ENCODE peak calls at places on chromosome 11, in four cellular contexts. N is fibroblast of lung, G is pancreas, P is GM23338. J is an unnamed sample. For H3K36me3, the result is how much of the 10 kb centered on the place peaks cover.

GRCh38 chr11:70860855-70861254 is 391.5 kb downstream of the SHANK2 start:
- DNase-seq in G (no peak), P (peak), N (no peak), J (no peak)

GRCh38 chr11:101866619-101867491 is 48.0 kb upstream of the CEP126 start:
- DNase-seq in N (peak), P (no peak), G (no peak), J (no peak)

GRCh38 chr11:20113147-20113435 is 47.2 kb downstream of the DBX1 start:
- DNase-seq in N (peak), P (no peak), G (no peak), J (no peak)

GRCh38 chr11:17771841-17772401 is 37.3 kb downstream of the KCNC1 start:
- DNase-seq in N (no peak), G (no peak), P (no peak), J (no peak)

GRCh38 chr11:46112961-46113617 is 8.2 kb downstream of the PHF21A start:
- DNase-seq in G (peak), P (peak), N (peak), J (no peak)

GRCh38 chr11:117316197-117316961 is at the start of gene BACE1:
- DNase-seq in P (peak), N (peak), G (peak), J (no peak)

GRCh38 chr11:1516273-1517067 is 29.9 kb upstream of the MOB2 start:
- DNase-seq in G (no peak), P (no peak), N (peak), J (peak)

GRCh38 chr11:70610561-70610960 is 212.2 kb downstream of the CTTN start:
- DNase-seq in G (no peak), P (no peak), N (peak), J (no peak)

GRCh38 chr11:20670932-20671403 is 1.6 kb downstream of the NELL1 start:
- DNase-seq in P (peak), N (no peak), G (no peak), J (no peak)

GRCh38 chr11:1922411-1923113 is 3.1 kb downstream of the TNNT3 start:
- DNase-seq in N (no peak), P (no peak), G (no peak), J (no peak)

GRCh38 chr11:44312876-44313275 is 2.9 kb upstream of the ALX4 start:
- DNase-seq in P (no peak), N (no peak), G (no peak), J (no peak)

GRCh38 chr11:11635456-11635855 is 13.7 kb upstream of the GALNT18 start:
- DNase-seq in G (no peak), P (no peak), N (no peak), J (no peak)

DNA sequence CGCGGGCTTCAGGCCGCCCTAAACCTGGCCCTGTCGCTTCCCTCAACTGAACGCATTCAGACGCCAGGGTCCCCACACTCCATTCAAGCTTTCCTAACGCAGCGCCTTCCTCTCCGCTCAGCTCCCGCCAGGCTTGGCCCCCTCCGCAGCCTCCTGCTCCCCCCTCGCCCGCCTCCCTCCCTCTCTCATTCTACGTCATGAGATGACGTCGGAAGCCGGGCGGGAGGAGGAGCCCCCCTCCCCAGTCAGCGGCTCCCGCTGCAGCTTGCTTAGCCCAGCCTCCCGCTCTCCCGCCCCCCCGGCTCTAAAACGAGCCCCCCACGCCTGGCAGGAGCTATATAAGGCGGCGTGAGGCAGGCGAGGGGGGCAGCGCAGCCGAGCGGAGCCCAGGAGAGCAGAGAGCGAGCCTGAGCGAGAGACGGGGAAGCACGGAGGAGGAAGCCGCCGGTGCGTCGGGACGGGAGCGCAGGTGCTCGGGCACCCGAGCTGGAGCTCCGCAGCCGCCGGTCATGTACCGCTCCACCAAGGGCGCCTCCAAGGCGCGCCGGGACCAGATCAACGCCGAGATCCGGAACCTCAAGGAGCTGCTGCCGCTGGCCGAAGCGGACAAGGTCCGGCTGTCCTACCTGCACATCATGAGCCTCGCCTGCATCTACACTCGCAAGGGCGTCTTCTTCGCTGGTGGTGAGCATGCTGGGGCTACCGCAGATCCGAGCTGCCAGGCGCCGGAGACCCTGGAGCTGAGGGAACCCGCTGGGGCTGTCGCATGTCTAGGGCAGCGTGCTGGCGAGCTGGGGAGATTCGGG is at the start of gene NPAS4:
- DNase-seq in P (peak), G (no peak), N (no peak), J (no peak)
- H3K4me3 ChIP-seq in P (peak), G (no peak), N (no peak), J (no peak)

DNA sequence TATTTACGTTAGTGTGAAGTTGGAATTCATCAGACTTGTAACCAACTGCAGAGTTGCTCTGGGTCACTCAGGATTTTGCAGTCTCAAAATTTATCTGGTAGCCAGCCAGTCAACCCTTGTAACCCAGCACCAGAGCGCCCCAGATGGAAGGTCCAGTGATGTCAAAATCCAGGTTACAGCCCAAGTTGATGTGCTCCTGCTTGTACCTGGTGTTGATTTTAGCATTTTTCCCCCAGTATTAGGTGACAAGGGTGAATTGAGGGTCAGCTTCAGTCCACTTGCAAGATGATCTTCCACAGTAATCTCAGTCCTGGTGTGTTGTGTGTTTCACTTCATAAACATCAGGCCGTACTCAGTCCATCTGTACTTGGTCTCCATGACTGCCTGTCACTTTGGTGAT is 7.5 kb downstream of the TIMM10B start:
- DNase-seq in P (no peak), G (no peak), N (no peak), J (no peak)
- H3K36me3 ChIP-seq in P (under half), G (under half), N (under half), J (under half)

GRCh38 chr11:61926235-61926634 is 8.9 kb upstream of the RAB3IL1 start:
- DNase-seq in G (no peak), N (no peak), P (no peak), J (no peak)
- H3K27ac ChIP-seq in G (no peak), N (no peak), P (no peak), J (no peak)

GRCh38 chr11:75450826-75451783 is 18.1 kb upstream of the KLHL35 start:
- DNase-seq in P (peak), N (no peak), G (no peak), J (peak)
- H3K4me3 ChIP-seq in P (peak), N (no peak), G (no peak), J (no peak)

DNA sequence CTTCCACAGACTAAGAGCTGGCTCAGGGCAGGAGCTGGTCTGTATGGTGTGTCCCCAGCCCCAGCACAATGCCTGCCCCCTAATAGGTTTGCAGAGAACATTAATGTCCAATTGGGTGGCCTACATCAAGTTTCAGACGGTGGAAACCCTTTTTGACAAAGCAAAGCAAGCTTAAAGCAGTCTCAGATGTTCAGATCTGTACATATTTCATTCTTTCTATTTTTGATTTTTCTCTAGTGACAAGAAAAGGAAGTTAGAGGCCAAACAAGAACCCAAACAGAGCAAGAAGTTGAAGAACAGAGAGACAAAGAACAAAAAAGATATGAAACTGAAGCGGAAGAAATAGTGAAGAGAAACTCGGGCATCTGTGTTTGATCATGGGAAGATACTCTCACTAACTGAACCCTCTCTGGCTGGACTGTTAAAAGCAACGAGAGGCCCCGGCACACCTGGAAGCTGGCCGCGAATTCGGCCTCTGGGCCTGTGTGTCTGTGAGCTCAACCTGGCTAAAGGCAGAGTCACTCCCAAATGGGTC is 40.5 kb downstream of the NAT10 start:
- DNase-seq in G (no peak), P (no peak), N (no peak), J (no peak)
- H3K36me3 ChIP-seq in G (half or more), P (under half), N (under half), J (half or more)

GRCh38 chr11:90213322-90213721 is 9.5 kb downstream of the CHORDC1 start:
- DNase-seq in N (no peak), G (no peak), P (no peak), J (no peak)

GRCh38 chr11:90218606-90219005 is 4.2 kb downstream of the CHORDC1 start:
- DNase-seq in G (no peak), N (no peak), P (peak), J (no peak)

GRCh38 chr11:90219438-90219837 is 3.4 kb downstream of the CHORDC1 start:
- DNase-seq in P (no peak), N (no peak), G (no peak), J (no peak)

GRCh38 chr11:90220391-90220790 is 2.5 kb downstream of the CHORDC1 start:
- DNase-seq in G (no peak), N (peak), P (no peak), J (no peak)

DNA sequence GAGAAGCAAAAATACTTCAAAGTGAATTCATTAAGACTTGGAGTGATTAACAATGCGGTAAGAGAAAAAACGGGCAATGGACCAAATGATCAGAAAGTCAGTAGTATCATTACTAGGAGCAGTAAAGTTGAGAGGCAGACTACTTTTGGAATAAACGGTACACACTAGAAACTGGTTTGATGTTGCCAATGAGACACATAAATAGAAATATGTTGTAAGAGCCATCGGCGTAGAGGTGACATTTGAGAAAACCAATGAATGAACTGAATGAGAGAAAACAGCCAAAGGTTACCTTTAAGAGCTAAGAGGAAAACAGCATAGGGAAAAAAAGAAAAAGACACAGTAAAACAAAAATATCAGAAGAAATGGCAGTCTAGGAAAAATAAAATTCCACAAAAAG is 6.2 kb downstream of the CHORDC1 start:
- DNase-seq in P (no peak), N (no peak), G (no peak), J (no peak)
- H3K27ac ChIP-seq in P (no peak), N (no peak), G (no peak), J (no peak)

DNA sequence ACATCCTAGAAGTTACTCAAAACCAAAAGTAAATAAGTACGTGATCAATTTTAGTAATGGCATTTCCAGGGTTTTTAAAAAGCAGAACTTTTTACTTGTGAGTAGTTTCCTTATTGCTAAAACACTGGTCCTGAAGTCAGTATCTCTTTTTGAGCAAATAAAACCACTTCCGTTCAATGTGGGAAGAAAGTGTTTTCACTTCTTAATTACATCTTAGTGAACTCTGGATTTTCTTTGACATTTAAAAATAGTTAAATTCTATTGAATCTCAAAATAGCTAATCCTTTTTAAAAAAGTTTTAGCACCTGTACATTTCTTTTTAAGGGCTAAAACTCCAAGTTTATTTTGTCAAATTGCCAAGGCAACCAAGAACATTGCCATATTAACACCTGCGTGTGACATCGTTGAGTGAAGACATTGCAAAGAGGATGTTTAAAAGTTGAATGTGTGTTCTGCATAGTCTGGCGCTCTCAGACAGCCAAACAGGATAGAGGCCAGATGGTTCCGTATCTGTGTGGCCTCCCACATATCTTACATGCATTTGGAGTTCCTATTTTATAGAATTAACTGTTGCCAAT is 17.2 kb upstream of the OR5B21 start:
- DNase-seq in G (no peak), P (no peak), N (no peak), J (peak)
- H3K4me3 ChIP-seq in G (no peak), P (no peak), N (no peak), J (peak)

GRCh38 chr11:66686801-66687750 is 9.4 kb upstream of the RBM4B start:
- DNase-seq in P (no peak), G (no peak), N (no peak), J (no peak)

GRCh38 chr11:66688561-66689534 is 11.2 kb upstream of the RBM4B start:
- DNase-seq in G (no peak), P (no peak), N (no peak), J (no peak)

GRCh38 chr11:66686100-66686785 is 8.6 kb upstream of the RBM4B start:
- DNase-seq in N (no peak), P (no peak), G (no peak), J (no peak)

GRCh38 chr11:66689661-66690590 is 12.2 kb upstream of the RBM4B start:
- DNase-seq in N (no peak), P (no peak), G (no peak), J (no peak)

DNA sequence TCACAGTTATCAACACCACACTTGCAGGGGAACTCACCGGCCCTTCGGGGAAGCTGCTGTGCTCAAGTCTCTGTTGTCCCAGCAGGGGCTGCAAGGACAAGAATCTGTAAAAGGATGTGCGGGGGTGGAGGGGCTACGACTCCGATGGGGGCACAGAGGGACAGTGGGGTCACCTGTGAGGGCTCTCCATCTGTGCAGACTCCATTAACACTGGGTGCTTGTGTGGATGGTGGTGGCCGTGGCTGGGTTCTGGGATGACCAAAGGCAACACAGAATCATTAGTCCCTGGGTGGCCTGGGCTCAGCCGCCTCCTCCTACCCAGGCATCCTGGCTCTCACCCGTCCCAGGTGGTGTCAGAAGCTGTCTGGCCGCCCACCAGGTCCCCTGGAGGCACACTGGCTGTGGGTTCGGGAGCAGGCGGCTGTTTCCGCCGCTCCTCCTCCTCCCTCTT is 10.2 kb upstream of the RBM4B start:
- DNase-seq in P (no peak), G (no peak), N (no peak), J (no peak)
- H3K36me3 ChIP-seq in P (under half), G (under half), N (under half), J (under half)